ENCODE peak calls at places on chromosomes 16 and 17, in six cellular contexts. One of them, this sample, is unnamed.

GRCh38 chr16:15493416-15494181 is 59.2 kb downstream of the BMERB1 start:
- DNase-seq in thyroid gland: peak
- DNase-seq in astrocyte of the spinal cord: peak
- DNase-seq in fibroblast of pulmonary artery: peak
- DNase-seq in osteocyte: no peak
- DNase-seq in BJ: peak
- DNase-seq in this sample: peak

GRCh38 chr17:79988163-79988971 is 47.3 kb downstream of the TBC1D16 start:
- DNase-seq in thyroid gland: peak
- DNase-seq in astrocyte of the spinal cord: peak
- DNase-seq in fibroblast of pulmonary artery: peak
- DNase-seq in osteocyte: no peak
- DNase-seq in BJ: no peak
- DNase-seq in this sample: peak

GRCh38 chr17:77631307-77631706 is 327.2 kb upstream of the TNRC6C start:
- DNase-seq in thyroid gland: no peak
- DNase-seq in astrocyte of the spinal cord: no peak
- DNase-seq in fibroblast of pulmonary artery: no peak
- DNase-seq in osteocyte: no peak
- DNase-seq in BJ: no peak
- DNase-seq in this sample: no peak

GRCh38 chr17:57461082-57461481 is 204.8 kb downstream of the MSI2 start:
- DNase-seq in thyroid gland: no peak
- DNase-seq in astrocyte of the spinal cord: no peak
- DNase-seq in fibroblast of pulmonary artery: no peak
- DNase-seq in osteocyte: no peak
- DNase-seq in BJ: no peak
- DNase-seq in this sample: no peak

GRCh38 chr17:38761612-38762011 is 9.1 kb downstream of the PSMB3 start:
- DNase-seq in thyroid gland: no peak
- DNase-seq in astrocyte of the spinal cord: peak
- DNase-seq in fibroblast of pulmonary artery: peak
- DNase-seq in osteocyte: no peak
- DNase-seq in BJ: no peak
- DNase-seq in this sample: peak

GRCh38 chr17:80599546-80600305 is 55.1 kb downstream of the RPTOR start:
- DNase-seq in thyroid gland: no peak
- DNase-seq in astrocyte of the spinal cord: no peak
- DNase-seq in fibroblast of pulmonary artery: peak
- DNase-seq in osteocyte: no peak
- DNase-seq in BJ: no peak
- DNase-seq in this sample: peak

GRCh38 chr17:19705771-19706770 is 10.3 kb downstream of the SLC47A2 start:
- DNase-seq in thyroid gland: no peak
- DNase-seq in astrocyte of the spinal cord: no peak
- DNase-seq in fibroblast of pulmonary artery: no peak
- DNase-seq in osteocyte: peak
- DNase-seq in BJ: no peak
- DNase-seq in this sample: no peak

GRCh38 chr17:49817993-49818392 is 29.5 kb downstream of the KAT7 start:
- DNase-seq in thyroid gland: no peak
- DNase-seq in astrocyte of the spinal cord: no peak
- DNase-seq in fibroblast of pulmonary artery: no peak
- DNase-seq in osteocyte: no peak
- DNase-seq in BJ: no peak
- DNase-seq in this sample: no peak

GRCh38 chr17:30351730-30352129 is 17.9 kb upstream of the TMIGD1 start:
- DNase-seq in thyroid gland: no peak
- DNase-seq in astrocyte of the spinal cord: no peak
- DNase-seq in fibroblast of pulmonary artery: no peak
- DNase-seq in osteocyte: no peak
- DNase-seq in BJ: no peak
- DNase-seq in this sample: no peak

GRCh38 chr16:21097151-21097550 is 53.5 kb downstream of the DNAH3 start:
- DNase-seq in thyroid gland: no peak
- DNase-seq in astrocyte of the spinal cord: peak
- DNase-seq in fibroblast of pulmonary artery: peak
- DNase-seq in osteocyte: no peak
- DNase-seq in BJ: no peak
- DNase-seq in this sample: peak

GRCh38 chr17:4198995-4199394 is 56.0 kb downstream of the CYB5D2 start:
- DNase-seq in thyroid gland: no peak
- DNase-seq in astrocyte of the spinal cord: no peak
- DNase-seq in fibroblast of pulmonary artery: no peak
- DNase-seq in osteocyte: no peak
- DNase-seq in BJ: no peak
- DNase-seq in this sample: no peak
- TF ChIP-seq CTCF in thyroid gland: no peak
- TF ChIP-seq CTCF in astrocyte of the spinal cord: no peak
- TF ChIP-seq CTCF in fibroblast of pulmonary artery: no peak
- TF ChIP-seq CTCF in osteocyte: no peak
- TF ChIP-seq CTCF in BJ: no peak
- TF ChIP-seq CTCF in this sample: no peak

GRCh38 chr17:44110823-44111633 is 12.4 kb downstream of the HDAC5 start:
- DNase-seq in thyroid gland: peak
- DNase-seq in astrocyte of the spinal cord: peak
- DNase-seq in fibroblast of pulmonary artery: peak
- DNase-seq in osteocyte: peak
- DNase-seq in BJ: peak
- DNase-seq in this sample: peak
- TF ChIP-seq CTCF in thyroid gland: no peak
- TF ChIP-seq CTCF in astrocyte of the spinal cord: no peak
- TF ChIP-seq CTCF in fibroblast of pulmonary artery: no peak
- TF ChIP-seq CTCF in osteocyte: no peak
- TF ChIP-seq CTCF in BJ: no peak
- TF ChIP-seq CTCF in this sample: no peak

DNA sequence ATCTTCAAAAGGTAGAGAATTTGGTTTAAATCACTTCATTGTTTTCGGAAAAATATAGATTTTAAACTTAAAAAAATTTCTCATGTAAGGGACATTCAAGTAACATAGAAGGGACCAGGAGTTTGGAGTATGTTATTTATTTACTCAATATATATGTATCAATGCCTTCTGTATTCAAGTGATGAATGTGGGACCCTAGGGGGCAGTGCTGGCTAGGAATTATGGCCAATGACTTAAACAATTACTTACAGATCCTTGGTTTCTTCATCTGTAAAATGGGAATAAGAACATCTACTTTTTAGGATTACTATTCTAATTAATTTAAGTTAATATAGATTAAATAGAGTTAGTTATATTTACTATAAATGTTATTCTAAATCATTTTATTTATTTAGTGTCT is 886.3 kb upstream of the RBFOX1 start:
- DNase-seq in thyroid gland: no peak
- DNase-seq in astrocyte of the spinal cord: no peak
- DNase-seq in fibroblast of pulmonary artery: no peak
- DNase-seq in osteocyte: no peak
- DNase-seq in BJ: no peak
- DNase-seq in this sample: no peak
- TF ChIP-seq CTCF in thyroid gland: no peak
- TF ChIP-seq CTCF in astrocyte of the spinal cord: no peak
- TF ChIP-seq CTCF in fibroblast of pulmonary artery: no peak
- TF ChIP-seq CTCF in osteocyte: no peak
- TF ChIP-seq CTCF in BJ: no peak
- TF ChIP-seq CTCF in this sample: no peak

GRCh38 chr16:1330260-1330914 is 3.1 kb upstream of the BAIAP3 start:
- DNase-seq in thyroid gland: no peak
- DNase-seq in astrocyte of the spinal cord: no peak
- DNase-seq in fibroblast of pulmonary artery: no peak
- DNase-seq in osteocyte: no peak
- DNase-seq in BJ: no peak
- DNase-seq in this sample: no peak

GRCh38 chr16:1333149-1333812 is at the start of gene BAIAP3:
- DNase-seq in thyroid gland: no peak
- DNase-seq in astrocyte of the spinal cord: no peak
- DNase-seq in fibroblast of pulmonary artery: peak
- DNase-seq in osteocyte: no peak
- DNase-seq in BJ: no peak
- DNase-seq in this sample: no peak

GRCh38 chr16:1332618-1333148 is 762 bp upstream of the BAIAP3 start:
- DNase-seq in thyroid gland: no peak
- DNase-seq in astrocyte of the spinal cord: no peak
- DNase-seq in fibroblast of pulmonary artery: no peak
- DNase-seq in osteocyte: no peak
- DNase-seq in BJ: no peak
- DNase-seq in this sample: no peak

GRCh38 chr16:1330931-1331711 is 2.3 kb upstream of the BAIAP3 start:
- DNase-seq in thyroid gland: no peak
- DNase-seq in astrocyte of the spinal cord: no peak
- DNase-seq in fibroblast of pulmonary artery: no peak
- DNase-seq in osteocyte: no peak
- DNase-seq in BJ: no peak
- DNase-seq in this sample: no peak

GRCh38 chr16:1331712-1332617 is 1.5 kb upstream of the BAIAP3 start:
- DNase-seq in thyroid gland: peak
- DNase-seq in astrocyte of the spinal cord: peak
- DNase-seq in fibroblast of pulmonary artery: peak
- DNase-seq in osteocyte: no peak
- DNase-seq in BJ: peak
- DNase-seq in this sample: peak
- TF ChIP-seq CTCF in thyroid gland: no peak
- TF ChIP-seq CTCF in astrocyte of the spinal cord: no peak
- TF ChIP-seq CTCF in fibroblast of pulmonary artery: no peak
- TF ChIP-seq CTCF in osteocyte: no peak
- TF ChIP-seq CTCF in BJ: no peak
- TF ChIP-seq CTCF in this sample: no peak

GRCh38 chr16:3152273-3153076 is 17.6 kb downstream of the ZNF213 start:
- DNase-seq in thyroid gland: peak
- DNase-seq in astrocyte of the spinal cord: peak
- DNase-seq in fibroblast of pulmonary artery: peak
- DNase-seq in osteocyte: peak
- DNase-seq in BJ: peak
- DNase-seq in this sample: peak
- TF ChIP-seq CTCF in thyroid gland: no peak
- TF ChIP-seq CTCF in astrocyte of the spinal cord: peak
- TF ChIP-seq CTCF in fibroblast of pulmonary artery: peak
- TF ChIP-seq CTCF in osteocyte: peak
- TF ChIP-seq CTCF in BJ: peak
- TF ChIP-seq CTCF in this sample: peak

DNA sequence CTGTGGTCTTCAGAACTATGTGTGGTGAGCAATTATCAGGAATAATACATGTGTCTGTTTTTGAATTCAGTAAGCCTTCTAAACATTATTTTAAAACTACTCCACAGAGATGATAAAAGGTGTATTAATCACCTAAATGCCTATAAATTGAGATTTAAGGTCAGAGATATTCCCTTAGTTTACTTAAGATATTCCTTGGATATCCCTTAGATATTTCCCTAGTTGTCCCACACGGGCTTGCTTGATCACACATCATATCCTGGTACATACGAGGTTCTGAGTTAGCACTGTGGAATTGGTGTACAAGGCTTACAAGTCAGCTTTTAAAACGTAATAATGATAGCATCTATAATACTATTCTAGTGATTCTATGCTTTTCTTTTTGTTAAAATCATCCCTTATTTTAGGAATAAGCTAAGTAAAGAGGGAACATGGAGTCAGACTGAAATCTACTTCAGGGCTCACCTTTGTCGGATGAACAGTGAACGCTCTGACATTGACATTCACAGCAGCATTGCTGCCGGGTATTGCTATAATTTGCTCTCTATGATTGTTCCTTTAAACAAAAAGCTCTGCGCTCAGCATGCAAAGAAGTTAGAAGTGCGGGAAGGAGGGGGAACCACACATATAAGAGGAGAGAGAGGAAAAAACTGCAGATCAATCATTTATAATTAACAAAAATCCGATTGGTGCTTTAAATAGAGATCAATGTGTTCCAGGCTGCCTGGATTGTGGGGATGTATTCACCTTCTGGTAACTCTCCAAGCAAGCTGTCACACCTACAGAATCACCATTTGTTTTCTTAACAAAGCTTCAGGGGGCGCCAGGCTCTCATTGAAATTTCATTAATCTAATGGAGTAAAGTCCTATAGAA is 136.5 kb downstream of the SKAP1 start:
- DNase-seq in thyroid gland: no peak
- DNase-seq in astrocyte of the spinal cord: peak
- DNase-seq in fibroblast of pulmonary artery: no peak
- DNase-seq in osteocyte: no peak
- DNase-seq in BJ: no peak
- DNase-seq in this sample: no peak
- TF ChIP-seq CTCF in thyroid gland: no peak
- TF ChIP-seq CTCF in astrocyte of the spinal cord: no peak
- TF ChIP-seq CTCF in fibroblast of pulmonary artery: no peak
- TF ChIP-seq CTCF in osteocyte: no peak
- TF ChIP-seq CTCF in BJ: no peak
- TF ChIP-seq CTCF in this sample: no peak

GRCh38 chr16:82510041-82510440 is 116.7 kb upstream of the CDH13 start:
- DNase-seq in thyroid gland: no peak
- DNase-seq in astrocyte of the spinal cord: no peak
- DNase-seq in fibroblast of pulmonary artery: no peak
- DNase-seq in osteocyte: no peak
- DNase-seq in BJ: no peak
- DNase-seq in this sample: no peak

GRCh38 chr16:82504811-82505210 is 122.0 kb upstream of the CDH13 start:
- DNase-seq in thyroid gland: no peak
- DNase-seq in astrocyte of the spinal cord: no peak
- DNase-seq in fibroblast of pulmonary artery: no peak
- DNase-seq in osteocyte: no peak
- DNase-seq in BJ: no peak
- DNase-seq in this sample: no peak

GRCh38 chr16:82507271-82507670 is 119.5 kb upstream of the CDH13 start:
- DNase-seq in thyroid gland: no peak
- DNase-seq in astrocyte of the spinal cord: no peak
- DNase-seq in fibroblast of pulmonary artery: no peak
- DNase-seq in osteocyte: no peak
- DNase-seq in BJ: no peak
- DNase-seq in this sample: no peak

GRCh38 chr16:82509636-82510035 is 117.1 kb upstream of the CDH13 start:
- DNase-seq in thyroid gland: no peak
- DNase-seq in astrocyte of the spinal cord: peak
- DNase-seq in fibroblast of pulmonary artery: no peak
- DNase-seq in osteocyte: no peak
- DNase-seq in BJ: no peak
- DNase-seq in this sample: no peak

DNA sequence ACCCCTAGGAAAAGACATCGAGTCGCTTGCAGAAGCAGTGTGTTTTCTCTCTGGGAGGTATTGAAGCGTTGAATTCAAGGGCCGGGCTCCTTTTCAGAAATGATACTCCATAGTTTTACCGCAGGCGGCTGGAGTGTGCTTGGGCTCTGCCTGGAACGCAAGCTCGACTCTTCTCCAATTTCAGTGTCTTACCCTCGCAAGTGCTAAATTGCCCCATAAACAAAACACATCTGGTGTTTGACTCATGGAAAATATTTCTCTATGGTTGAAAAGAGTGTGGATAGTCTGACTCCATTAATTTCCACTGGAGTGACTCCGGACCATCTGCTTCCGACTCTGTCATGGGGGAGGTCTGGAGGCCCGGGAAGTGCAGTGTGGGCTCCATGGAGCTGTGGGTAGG is 120.0 kb upstream of the CDH13 start:
- DNase-seq in thyroid gland: peak
- DNase-seq in astrocyte of the spinal cord: no peak
- DNase-seq in fibroblast of pulmonary artery: no peak
- DNase-seq in osteocyte: no peak
- DNase-seq in BJ: no peak
- DNase-seq in this sample: peak
- TF ChIP-seq CTCF in thyroid gland: no peak
- TF ChIP-seq CTCF in astrocyte of the spinal cord: no peak
- TF ChIP-seq CTCF in fibroblast of pulmonary artery: no peak
- TF ChIP-seq CTCF in osteocyte: no peak
- TF ChIP-seq CTCF in BJ: no peak
- TF ChIP-seq CTCF in this sample: no peak

This sample was measured in AG10803.